ENCODE peak calls at places on chromosomes 16 and 17, in eight cellular contexts. V is AML-193; R is activated CD4-positive, alpha-beta memory T cell treated with anti-CD3 and anti-CD28 coated beads for 36 hours; S is neural crest cell; M is colonic mucosa; J is posterior cingulate gyrus; B is GM12892; F is ACHN. P is an unnamed sample.

GRCh38 chr17:2724783-2725164 is 13.2 kb upstream of the CLUH start:
- DNase-seq in R (peak), J (peak), F (no peak), S (peak), M (peak), B (no peak), V (no peak), P (no peak)

GRCh38 chr17:62626719-62627218 is 701 bp upstream of the MRC2 start:
- DNase-seq in B (no peak), M (peak), R (no peak), J (no peak), F (peak), V (peak), S (peak), P (peak)

GRCh38 chr16:14491831-14492529 is 138.1 kb downstream of the PARN start:
- DNase-seq in V (no peak), R (no peak), S (no peak), M (no peak), B (no peak), J (no peak), F (no peak), P (no peak)

GRCh38 chr17:21360048-21360447 is 16.1 kb upstream of the KCNJ12 start:
- DNase-seq in R (no peak), B (no peak), F (no peak), M (no peak), V (no peak), S (no peak), J (no peak), P (no peak)

GRCh38 chr17:29840884-29841283 is 89.1 kb downstream of the SSH2 start:
- DNase-seq in B (no peak), M (no peak), R (no peak), F (peak), S (no peak), J (no peak), V (no peak), P (no peak)

GRCh38 chr17:49514374-49514738 is 19.3 kb downstream of the NGFR start:
- DNase-seq in B (no peak), F (peak), R (no peak), V (no peak), S (no peak), J (no peak), M (no peak), P (no peak)

GRCh38 chr17:15233022-15233805 is 31.9 kb downstream of the PMP22 start:
- DNase-seq in J (no peak), V (peak), F (peak), S (no peak), R (peak), B (no peak), M (no peak), P (peak)

GRCh38 chr17:35729405-35729833 is 2.0 kb upstream of the RASL10B start:
- DNase-seq in R (no peak), F (no peak), B (no peak), M (no peak), V (no peak), J (no peak), S (no peak), P (no peak)

GRCh38 chr16:89822188-89823086 is 5.8 kb upstream of the SPIRE2 start:
- DNase-seq in M (peak), S (peak), B (no peak), J (no peak), F (no peak), R (no peak), V (no peak), P (peak)

P was measured in H54.